ENCODE peak calls at places on chromosomes 5 and 9, in four cellular contexts. L, R, Z and N are unnamed samples.

GRCh38 chr9:87793292-87793691 is 67.4 kb downstream of the CTSL start:
- DNase-seq in R (peak), L (peak), Z (peak), N (peak)

GRCh38 chr9:136253246-136254130 is 7.9 kb upstream of the QSOX2 start:
- DNase-seq in Z (no peak), R (no peak), L (no peak), N (no peak)

GRCh38 chr5:142125378-142125777 is 16.8 kb downstream of the NDFIP1 start:
- DNase-seq in L (no peak), R (no peak), Z (no peak), N (no peak)

GRCh38 chr5:16791036-16791705 is 144.9 kb downstream of the MYO10 start:
- DNase-seq in Z (peak), R (peak), L (peak), N (peak)

GRCh38 chr5:7714119-7714518 is 136.8 kb downstream of the CFAP90 start:
- DNase-seq in L (peak), R (no peak), Z (peak), N (no peak)

GRCh38 chr9:130196643-130197042 is 24.4 kb downstream of the NCS1 start:
- DNase-seq in R (no peak), Z (no peak), L (no peak), N (peak)

GRCh38 chr5:172055421-172055820 is 49.0 kb upstream of the FBXW11 start:
- DNase-seq in R (no peak), L (no peak), Z (no peak), N (no peak)

GRCh38 chr5:170482511-170482910 is 21.3 kb upstream of the KCNIP1 start:
- DNase-seq in L (no peak), Z (no peak), R (no peak), N (no peak)

GRCh38 chr5:98785244-98785643 is 11.8 kb downstream of the RGMB start:
- DNase-seq in L (no peak), Z (no peak), R (no peak), N (no peak)

GRCh38 chr9:134168731-134169130 is 4.4 kb upstream of the RNU6ATAC start:
- DNase-seq in Z (no peak), L (no peak), R (no peak), N (no peak)

GRCh38 chr5:9537223-9538141 is 8.4 kb downstream of the SEMA5A start:
- DNase-seq in L (no peak), Z (no peak), R (no peak), N (no peak)

GRCh38 chr5:41927604-41928003 is 2.5 kb downstream of the FBXO4 start:
- DNase-seq in R (no peak), Z (no peak), L (no peak), N (no peak)

GRCh38 chr9:127388037-127388855 is 8.7 kb upstream of the SLC2A8 start:
- DNase-seq in R (peak), L (peak), Z (peak), N (peak)

GRCh38 chr5:86665984-86666760 is 48.4 kb downstream of the COX7C start:
- DNase-seq in Z (no peak), R (no peak), L (no peak), N (no peak)

GRCh38 chr9:71322311-71322710 is 200.9 kb upstream of the TRPM3 start:
- DNase-seq in R (no peak), Z (no peak), L (no peak), N (no peak)

GRCh38 chr5:57482671-57483106 is at the start of gene ACTBL2:
- DNase-seq in Z (peak), L (peak), R (peak), N (no peak)

GRCh38 chr9:127450170-127450830 is 906 bp downstream of the RPL12 start:
- DNase-seq in Z (peak), R (peak), L (no peak), N (peak)

GRCh38 chr9:101495810-101496209 is 37.8 kb upstream of the RNF20 start:
- DNase-seq in L (peak), Z (peak), R (no peak), N (peak)

GRCh38 chr9:104276709-104277245 is 182.7 kb downstream of the SMC2 start:
- DNase-seq in R (peak), L (no peak), Z (peak), N (no peak)

GRCh38 chr5:77935516-77936364 is 159.6 kb upstream of the TBCA start:
- DNase-seq in L (no peak), Z (peak), R (no peak), N (peak)

GRCh38 chr5:1879292-1880263 is 3.1 kb downstream of the IRX4 start:
- DNase-seq in L (no peak), R (no peak), Z (no peak), N (no peak)
- TF ChIP-seq EZH2 in L (no peak), R (no peak), Z (peak), N (peak)

GRCh38 chr5:56142233-56142619 is 90.9 kb downstream of the ANKRD55 start:
- DNase-seq in R (no peak), Z (no peak), L (no peak), N (no peak)

GRCh38 chr5:56145106-56145505 is 88.0 kb downstream of the ANKRD55 start:
- DNase-seq in Z (peak), R (peak), L (peak), N (no peak)

GRCh38 chr5:56144211-56144610 is 88.9 kb downstream of the ANKRD55 start:
- DNase-seq in Z (no peak), L (no peak), R (no peak), N (no peak)

GRCh38 chr5:56145511-56145910 is 87.6 kb downstream of the ANKRD55 start:
- DNase-seq in R (no peak), L (no peak), Z (no peak), N (no peak)

GRCh38 chr5:56142620-56143431 is 90.3 kb downstream of the ANKRD55 start:
- DNase-seq in R (peak), Z (no peak), L (peak), N (no peak)
- H3K27ac ChIP-seq in R (no peak), Z (no peak), L (no peak), N (no peak)

DNA sequence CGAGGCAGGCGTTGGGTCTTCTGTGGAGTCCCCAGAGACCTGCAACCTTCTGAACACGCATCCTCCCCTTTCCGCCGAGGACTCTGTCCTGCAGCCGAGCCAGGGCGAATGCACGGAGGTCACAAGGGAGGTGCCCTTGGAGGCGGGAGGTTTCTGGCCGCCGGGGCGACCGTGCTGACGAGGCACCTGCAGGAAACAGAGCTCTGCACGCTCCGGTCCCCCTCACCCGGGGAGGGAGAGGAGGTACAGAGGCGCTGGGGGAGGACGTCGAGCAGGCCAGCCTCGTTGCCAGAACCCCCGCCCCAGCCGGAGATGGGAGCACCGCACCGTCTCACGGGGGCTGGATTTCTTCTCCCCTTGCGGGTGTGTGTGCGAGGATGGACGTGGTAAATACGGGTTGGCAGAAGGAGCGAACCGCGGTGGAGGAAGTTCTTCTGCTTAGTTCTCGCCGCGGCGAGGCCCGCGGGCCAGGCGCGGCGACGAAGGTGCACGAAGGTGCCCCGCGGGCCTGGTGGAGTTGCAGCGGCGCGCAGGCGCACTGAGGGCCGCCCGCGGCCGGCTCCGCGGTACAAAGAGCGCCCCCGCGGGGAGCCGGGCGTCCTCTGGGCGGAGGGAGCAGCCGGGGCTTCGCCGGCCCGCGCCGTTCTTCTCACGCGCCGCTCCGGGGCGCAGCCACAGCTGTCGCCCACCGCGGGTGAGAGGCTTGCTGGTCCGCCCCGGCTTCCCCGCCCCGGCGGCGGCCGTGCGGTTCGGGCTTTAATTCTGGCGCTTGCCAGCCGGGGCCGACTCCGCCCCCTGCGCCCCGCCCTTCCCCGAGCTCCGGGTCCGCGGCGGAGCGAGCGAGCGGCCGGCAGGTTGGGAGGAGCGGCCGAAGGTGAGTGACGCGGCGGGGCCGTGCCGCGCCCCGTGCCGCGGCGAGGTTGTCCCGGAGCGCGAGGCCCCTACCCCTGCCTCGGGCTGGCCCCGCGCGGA is 289.5 kb downstream of the DOCK8 start:
- DNase-seq in R (peak), Z (peak), L (peak), N (peak)
- TF ChIP-seq EZH2 in R (no peak), Z (no peak), L (no peak), N (no peak)

DNA sequence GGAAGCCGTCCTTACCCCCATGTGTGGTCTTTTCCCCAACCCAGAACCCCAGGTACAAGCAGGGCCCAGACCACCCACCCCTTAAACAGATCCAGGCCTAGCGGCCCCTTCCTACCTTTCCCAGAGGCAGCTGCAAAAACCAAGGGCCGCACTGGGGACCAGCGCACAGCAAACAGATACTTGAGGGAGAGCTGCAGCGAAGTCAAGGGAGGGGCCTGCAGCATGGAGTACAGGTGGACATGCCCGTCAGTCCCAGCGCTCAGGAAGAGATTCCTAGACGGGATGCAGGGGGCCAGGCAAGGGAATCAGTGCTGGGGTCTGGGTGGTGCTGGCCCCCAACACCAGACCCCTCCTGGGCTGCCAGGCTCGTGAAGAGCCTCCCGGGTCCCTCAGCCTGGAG is 22.5 kb downstream of the DYNC2I2 start:
- DNase-seq in Z (no peak), L (no peak), R (no peak), N (no peak)
- H3K27ac ChIP-seq in Z (peak), L (no peak), R (no peak), N (no peak)

GRCh38 chr5:53969331-53969730 is 341.0 kb downstream of the ARL15 start:
- DNase-seq in R (no peak), Z (no peak), L (no peak), N (no peak)
- TF ChIP-seq EZH2 in R (no peak), Z (no peak), L (no peak), N (no peak)

GRCh38 chr9:91117959-91118651 is 243.6 kb downstream of the AUH start:
- DNase-seq in Z (peak), L (no peak), R (no peak), N (no peak)

GRCh38 chr9:91120200-91120599 is 241.5 kb downstream of the AUH start:
- DNase-seq in Z (no peak), R (no peak), L (no peak), N (no peak)

GRCh38 chr9:91117474-91117891 is 244.2 kb downstream of the AUH start:
- DNase-seq in R (no peak), Z (no peak), L (no peak), N (no peak)

GRCh38 chr9:91119679-91120078 is 242.0 kb downstream of the AUH start:
- DNase-seq in L (peak), Z (peak), R (peak), N (no peak)

GRCh38 chr9:91119147-91119546 is 242.6 kb downstream of the AUH start:
- DNase-seq in R (peak), Z (peak), L (peak), N (peak)
- H3K27ac ChIP-seq in R (peak), Z (peak), L (peak), N (no peak)

DNA sequence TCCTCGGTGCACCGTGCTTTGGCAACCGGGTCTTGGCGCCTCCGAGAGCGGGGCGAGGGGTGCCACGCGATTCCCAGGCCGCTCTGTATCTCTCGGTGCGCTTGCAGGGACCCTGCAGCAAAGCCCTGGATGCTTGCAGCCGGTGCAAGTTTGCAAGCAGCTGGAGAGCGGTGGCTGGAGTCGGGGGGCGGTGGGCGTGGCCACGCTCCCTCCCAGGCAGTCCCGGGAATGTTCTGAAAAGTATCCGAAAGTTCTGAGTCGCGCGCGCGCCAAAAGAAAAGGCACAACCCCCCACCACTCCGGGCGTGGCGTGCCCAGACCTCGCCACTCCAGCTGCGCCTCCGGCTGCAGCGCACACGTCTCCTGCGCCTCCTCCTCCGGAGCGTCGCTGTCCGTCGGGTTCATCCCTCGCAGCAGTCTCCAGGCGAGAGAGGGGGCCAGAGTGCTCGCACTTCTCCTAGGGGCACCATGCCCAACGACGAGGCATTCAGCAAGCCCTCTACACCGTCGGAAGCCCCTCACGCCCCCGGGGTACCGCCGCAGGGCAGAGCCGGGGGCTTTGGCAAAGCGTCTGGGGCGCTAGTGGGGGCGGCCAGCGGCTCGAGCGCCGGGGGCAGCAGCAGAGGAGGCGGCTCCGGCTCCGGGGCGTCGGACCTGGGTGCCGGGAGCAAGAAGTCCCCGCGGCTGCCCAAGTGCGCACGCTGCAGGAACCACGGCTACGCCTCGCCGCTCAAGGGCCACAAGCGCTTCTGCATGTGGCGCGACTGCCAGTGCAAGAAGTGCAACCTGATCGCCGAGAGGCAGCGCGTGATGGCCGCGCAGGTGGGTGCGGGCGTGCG is at the start of gene DMRT1:
- DNase-seq in L (no peak), R (no peak), Z (no peak), N (no peak)
- TF ChIP-seq EZH2 in L (no peak), R (peak), Z (peak), N (no peak)

DNA sequence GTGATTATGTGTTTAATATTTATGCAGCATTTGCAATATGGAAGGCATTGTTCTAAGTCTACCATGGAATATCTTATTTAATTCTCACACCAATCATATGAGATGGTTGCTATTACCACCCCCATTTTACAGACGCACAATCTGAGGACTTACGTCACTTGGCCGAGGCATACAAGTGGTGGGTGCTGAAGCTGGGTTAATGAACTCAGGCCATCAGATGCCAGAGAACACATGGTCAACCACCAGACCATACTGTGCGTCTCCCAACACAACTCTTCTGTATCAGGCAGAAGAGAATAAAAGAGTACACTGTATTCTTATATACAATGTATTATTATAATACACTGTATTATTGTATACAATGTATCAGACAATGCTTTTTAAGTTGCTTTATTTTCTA is 59.5 kb downstream of the ZNF366 start:
- DNase-seq in Z (no peak), L (no peak), R (no peak), N (no peak)
- H3K27ac ChIP-seq in Z (no peak), L (no peak), R (no peak), N (no peak)

DNA sequence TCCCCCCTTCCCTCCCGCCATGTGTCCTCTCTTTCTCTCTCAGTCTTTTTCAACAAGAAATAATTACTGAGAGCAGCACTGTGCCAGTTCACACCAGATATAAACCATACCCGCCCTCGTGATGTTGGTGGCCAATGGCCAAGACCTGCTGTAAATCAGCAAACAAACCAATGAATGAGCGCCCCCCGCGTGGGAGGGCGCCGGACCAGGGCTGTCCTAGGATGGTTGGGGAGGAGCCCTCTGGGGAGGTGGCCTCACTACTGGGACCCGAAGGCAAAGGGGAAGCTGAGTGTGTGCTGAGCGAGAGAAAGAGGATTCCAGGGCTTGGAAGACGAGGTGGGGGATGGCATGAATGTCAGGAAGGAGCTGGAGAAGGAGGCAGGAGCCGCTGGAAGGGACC is 51.2 kb upstream of the BARHL1 start:
- DNase-seq in L (no peak), R (no peak), Z (no peak), N (no peak)
- TF ChIP-seq EZH2 in L (no peak), R (no peak), Z (no peak), N (peak)

GRCh38 chr9:977361-978116 is 1.1 kb downstream of the DMRT3 start:
- DNase-seq in L (no peak), Z (no peak), R (no peak), N (no peak)
- H3K27ac ChIP-seq in L (no peak), Z (no peak), R (no peak), N (no peak)